ENCODE peak calls at places on chromosomes 13 and 19, in seven cellular contexts. G is SK-N-SH, B is HCT116, W is K562, N is HepG2, P is H1, D is GM12878. Z is an unnamed sample.

GRCh38 chr19:56603829-56604228 is 8.7 kb downstream of the ZNF71 start:
- DNase-seq in G (no peak), B (no peak), W (no peak), N (no peak), P (no peak), D (no peak), Z (no peak)

GRCh38 chr13:43629691-43630480 is 156.9 kb downstream of the ENOX1 start:
- DNase-seq in G (no peak), B (no peak), W (no peak), N (no peak), P (no peak), D (no peak), Z (no peak)

GRCh38 chr19:30385174-30385573 is 13.0 kb downstream of the ZNF536 start:
- DNase-seq in G (no peak), B (no peak), W (no peak), N (no peak), P (no peak), D (no peak), Z (no peak)

GRCh38 chr13:34708914-34709313 is 233.2 kb upstream of the NBEA start:
- DNase-seq in G (no peak), B (no peak), W (no peak), N (no peak), P (no peak), D (no peak), Z (no peak)

GRCh38 chr13:30685987-30686386 is 49.4 kb upstream of the ALOX5AP start:
- DNase-seq in G (no peak), B (no peak), W (no peak), N (no peak), P (no peak), D (no peak), Z (no peak)

GRCh38 chr13:113916330-113916815 is 52.5 kb upstream of the GAS6 start:
- DNase-seq in G (no peak), B (no peak), W (no peak), N (no peak), P (no peak), D (no peak), Z (no peak)

GRCh38 chr13:74219571-74219970 is 85.4 kb upstream of the KLF12 start:
- DNase-seq in G (no peak), B (no peak), W (no peak), N (no peak), P (no peak), D (no peak), Z (no peak)

GRCh38 chr19:3644351-3645066 is 17.9 kb upstream of the CACTIN start:
- DNase-seq in G (no peak), B (no peak), W (no peak), N (no peak), P (no peak), D (no peak), Z (no peak)

GRCh38 chr13:35891973-35892441 is 239.2 kb downstream of the DCLK1 start:
- DNase-seq in G (no peak), B (no peak), W (no peak), N (no peak), P (no peak), D (no peak), Z (no peak)

GRCh38 chr13:39895254-39895653 is 239.8 kb downstream of the COG6 start:
- DNase-seq in G (no peak), B (no peak), W (no peak), N (no peak), P (no peak), D (no peak), Z (no peak)

GRCh38 chr19:3075605-3076431 is 13.5 kb upstream of the TLE5 start:
- DNase-seq in G (peak), B (no peak), W (peak), N (no peak), P (peak), D (no peak), Z (no peak)

GRCh38 chr19:8638078-8638619 is 7.7 kb downstream of the NFILZ start:
- DNase-seq in G (no peak), B (no peak), W (no peak), N (peak), P (no peak), D (no peak), Z (no peak)

GRCh38 chr19:18346091-18346490 is 5.7 kb downstream of the PGPEP1 start:
- DNase-seq in G (no peak), B (no peak), W (no peak), N (no peak), P (peak), D (no peak), Z (no peak)
- TF ChIP-seq YY1 in G (no peak), B (no peak), W (no peak), N (no peak), P (peak), D (no peak), Z (no peak)

DNA sequence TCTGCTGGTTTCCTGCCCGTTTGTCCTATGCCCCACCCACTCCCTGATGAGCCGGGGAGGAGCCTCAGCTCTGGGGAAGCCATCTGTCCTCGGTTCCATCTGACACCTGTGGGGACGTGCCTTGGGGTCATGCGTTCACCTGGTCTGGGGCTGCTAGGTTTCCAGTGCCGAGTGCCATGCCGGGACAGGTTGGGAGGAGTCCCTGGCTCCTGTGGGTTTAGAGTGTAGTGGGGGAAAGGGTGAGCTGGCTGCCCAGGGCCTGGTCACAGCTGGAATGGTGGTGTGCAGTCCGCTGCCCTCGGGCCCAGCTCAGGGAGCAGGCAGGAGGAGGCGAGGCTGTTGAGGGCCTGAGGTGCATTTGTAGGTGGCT is 2.5 kb downstream of the KDM4B start:
- DNase-seq in G (peak), B (no peak), W (peak), N (peak), P (peak), D (no peak), Z (no peak)
- TF ChIP-seq YY1 in G (no peak), B (no peak), W (no peak), N (no peak), P (no peak), D (no peak), Z (no peak)

DNA sequence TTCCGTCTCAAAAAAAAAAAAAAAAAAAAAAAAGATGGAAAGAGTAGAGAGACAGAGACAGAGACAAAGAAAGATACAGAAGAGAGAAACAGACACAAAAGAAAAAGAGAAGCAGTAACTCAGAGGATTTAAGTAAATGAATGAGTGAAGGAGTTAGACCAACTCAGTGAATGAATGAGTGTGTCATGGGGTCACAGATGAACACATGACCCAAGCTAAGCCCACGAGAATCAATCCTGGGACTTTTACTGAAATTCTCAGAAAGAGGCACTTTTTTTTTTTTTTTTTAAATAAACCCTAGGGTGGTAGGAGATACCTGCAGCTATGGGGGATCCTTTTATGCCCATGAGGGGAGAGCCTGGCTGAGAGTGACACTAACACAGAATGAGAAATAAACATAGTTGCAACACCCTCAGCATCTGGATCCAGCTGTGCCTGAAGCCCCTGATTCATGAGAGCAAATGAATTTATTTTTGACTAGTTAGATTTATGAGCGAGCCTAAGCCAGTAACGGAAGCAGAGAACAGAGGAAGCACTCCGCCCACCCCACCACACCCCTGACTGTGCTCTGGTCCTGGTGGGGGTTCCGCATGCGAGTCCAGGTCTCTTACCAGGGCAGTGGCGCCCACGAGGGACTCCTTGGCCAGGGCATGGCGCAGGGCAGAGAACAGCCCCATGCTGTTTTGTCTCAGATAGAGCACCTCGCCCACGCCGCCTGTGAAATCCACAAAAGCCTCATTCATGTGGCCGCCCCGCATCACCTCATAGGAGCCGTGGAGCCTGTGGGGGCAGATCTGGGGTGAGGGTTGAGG is 4.6 kb downstream of the CAPN12 start:
- DNase-seq in G (peak), B (no peak), W (no peak), N (no peak), P (no peak), D (no peak), Z (no peak)
- TF ChIP-seq YY1 in G (no peak), B (no peak), W (no peak), N (no peak), P (no peak), D (no peak), Z (no peak)

DNA sequence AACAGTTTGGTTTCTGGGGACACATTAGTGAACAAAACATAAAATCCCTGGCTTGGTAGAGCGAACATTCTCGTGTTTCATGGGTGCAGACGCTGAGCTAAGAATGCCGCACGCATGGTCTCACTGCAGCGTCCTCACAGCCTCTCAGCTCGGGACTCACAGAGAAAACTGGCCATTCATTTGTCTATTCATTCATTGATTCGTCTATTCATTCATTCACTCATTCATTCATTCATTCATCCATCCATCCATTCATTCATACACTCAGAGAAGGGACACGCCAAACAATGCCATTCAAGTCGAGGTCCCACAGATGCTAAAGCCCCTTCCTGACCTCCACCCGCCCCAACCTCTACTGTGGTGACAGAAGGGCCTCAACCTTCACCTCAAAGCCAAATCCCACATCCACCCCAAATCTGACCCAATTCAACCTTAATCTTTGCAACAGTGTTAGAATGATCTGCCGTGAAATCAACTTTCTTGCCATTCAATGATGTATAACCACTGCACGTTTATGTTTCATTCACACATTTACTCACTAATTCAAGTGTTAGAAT is 35.1 kb upstream of the OLFM2 start:
- DNase-seq in G (no peak), B (no peak), W (no peak), N (no peak), P (no peak), D (no peak), Z (no peak)
- TF ChIP-seq YY1 in G (no peak), B (no peak), W (no peak), N (no peak), P (no peak), D (no peak), Z (no peak)

DNA sequence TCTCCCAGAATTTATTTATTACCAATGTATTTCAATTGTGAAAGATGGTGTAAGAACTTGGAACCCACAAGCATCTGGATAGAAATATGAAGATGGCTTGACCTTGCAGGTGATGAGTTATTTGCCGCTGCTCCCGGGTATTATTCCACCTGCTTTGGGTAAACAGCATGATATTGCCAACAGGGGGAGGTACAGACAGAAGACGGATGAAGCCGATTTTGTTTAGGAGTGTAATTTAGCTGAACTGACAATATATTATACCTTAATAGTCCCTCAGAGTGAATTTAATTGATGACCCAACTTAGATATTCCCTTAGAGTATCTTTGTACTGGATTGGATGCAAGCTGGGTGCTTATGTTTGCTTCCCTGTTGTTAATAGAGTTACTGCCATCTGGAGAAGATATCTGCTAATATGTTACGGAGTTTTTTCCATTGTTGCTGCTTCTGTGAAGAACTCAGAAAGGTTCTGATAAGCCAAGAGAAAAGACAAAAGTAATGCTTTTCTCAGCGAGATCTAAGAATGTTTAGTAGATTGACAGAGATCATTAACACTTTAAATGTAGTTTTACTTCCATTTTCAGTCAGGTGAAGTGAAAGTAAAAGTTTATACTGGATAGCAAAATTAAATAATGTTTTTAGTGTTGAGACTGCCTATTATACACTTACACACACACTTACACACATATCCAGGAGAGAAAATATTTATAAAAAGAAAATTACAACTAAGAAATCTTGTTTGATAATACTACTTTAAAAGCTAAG is 2220.8 kb upstream of the PCDH20 start:
- DNase-seq in G (no peak), B (peak), W (no peak), N (no peak), P (no peak), D (peak), Z (no peak)
- TF ChIP-seq YY1 in G (no peak), B (no peak), W (no peak), N (no peak), P (no peak), D (no peak), Z (no peak)

Z was measured in NT2/D1.